ENCODE peak calls at places on chromosomes 7 and 10, in ten cellular contexts. G is mucosa of gallbladder; V is uterus; O is upper lobe of right lung; K is hypothalamus; S is A549; B is effector CD8-positive, alpha-beta T cell; R is gastrocnemius medialis; D is tibial artery; Q is stimulated activated CD8-positive, alpha-beta memory T cell treated with anti-CD3 and anti-CD28 coated beads, Interleukin-15, amount 100 ng/mL, for 24 hours. C is an unnamed sample.

GRCh38 chr7:127943541-127944521 is 87.4 kb downstream of the LRRC4 start:
- DNase-seq in G (no peak), V (no peak), O (no peak), K (peak), S (no peak), B (no peak), R (no peak), D (no peak), Q (no peak), C (no peak)

GRCh38 chr7:21767300-21767900 is 178.3 kb downstream of the CDCA7L start:
- DNase-seq in G (peak), V (no peak), O (no peak), K (peak), S (peak), B (no peak), R (no peak), D (no peak), Q (no peak), C (peak)

GRCh38 chr10:28429573-28430216 is 103.2 kb upstream of the WAC start:
- DNase-seq in G (no peak), V (no peak), O (no peak), K (no peak), S (peak), B (no peak), R (no peak), D (no peak), Q (no peak), C (no peak)

GRCh38 chr7:52539414-52539813 is 496.0 kb upstream of the POM121L12 start:
- DNase-seq in G (no peak), V (no peak), O (no peak), K (no peak), S (no peak), B (no peak), R (no peak), D (no peak), Q (no peak), C (no peak)

GRCh38 chr7:19969859-19970493 is 196.6 kb upstream of the TMEM196 start:
- DNase-seq in G (peak), V (no peak), O (no peak), K (no peak), S (peak), B (no peak), R (no peak), D (no peak), Q (no peak), C (no peak)

GRCh38 chr10:63464402-63465292 is 1.1 kb downstream of the JMJD1C start:
- DNase-seq in G (no peak), V (no peak), O (no peak), K (peak), S (peak), B (peak), R (no peak), D (no peak), Q (peak), C (peak)

GRCh38 chr7:70474639-70475234 is 657.2 kb upstream of the GALNT17 start:
- DNase-seq in G (no peak), V (no peak), O (no peak), K (no peak), S (no peak), B (no peak), R (no peak), D (no peak), Q (no peak), C (no peak)

GRCh38 chr10:103911021-103911459 is 6.9 kb downstream of the STN1 start:
- DNase-seq in G (no peak), V (no peak), O (no peak), K (no peak), S (no peak), B (peak), R (no peak), D (no peak), Q (no peak), C (peak)

GRCh38 chr7:29139796-29140195 is 6.5 kb downstream of the CPVL start:
- DNase-seq in G (no peak), V (no peak), O (no peak), K (no peak), S (no peak), B (no peak), R (no peak), D (no peak), Q (no peak), C (no peak)

GRCh38 chr7:82595176-82595575 is 151.6 kb upstream of the CACNA2D1 start:
- DNase-seq in G (no peak), V (no peak), O (no peak), K (no peak), S (no peak), B (no peak), R (no peak), D (no peak), Q (no peak), C (no peak)

GRCh38 chr7:69177941-69178494 is 420.3 kb upstream of the AUTS2 start:
- DNase-seq in G (no peak), V (peak), O (no peak), K (no peak), S (no peak), B (no peak), R (no peak), D (no peak), Q (no peak), C (no peak)

GRCh38 chr7:6558837-6559236 is 7.6 kb upstream of the GRID2IP start:
- DNase-seq in G (no peak), V (no peak), O (no peak), K (no peak), S (peak), B (no peak), R (no peak), D (no peak), Q (no peak), C (no peak)

GRCh38 chr10:92573091-92573797 is 649 bp downstream of the IDE start:
- DNase-seq in G (peak), V (peak), O (no peak), K (no peak), S (peak), B (peak), R (no peak), D (no peak), Q (peak), C (no peak)

GRCh38 chr10:98006266-98006665 is 24.2 kb downstream of the CRTAC1 start:
- DNase-seq in G (no peak), V (no peak), O (no peak), K (no peak), S (no peak), B (no peak), R (no peak), D (no peak), Q (no peak), C (no peak)

GRCh38 chr7:27191081-27191715 is 6.2 kb upstream of the HOXA11 start:
- DNase-seq in G (no peak), V (no peak), O (peak), K (no peak), S (no peak), B (no peak), R (no peak), D (peak), Q (no peak), C (no peak)

GRCh38 chr7:35420657-35421056 is 166.8 kb upstream of the TBX20 start:
- DNase-seq in G (no peak), V (no peak), O (no peak), K (no peak), S (no peak), B (no peak), R (no peak), D (no peak), Q (no peak), C (no peak)

GRCh38 chr10:129970404-129971364 is 6.6 kb upstream of the EBF3 start:
- DNase-seq in G (no peak), V (no peak), O (no peak), K (no peak), S (no peak), B (no peak), R (no peak), D (no peak), Q (no peak), C (no peak)

GRCh38 chr10:107553470-107553869 is 389.0 kb upstream of the SORCS1 start:
- DNase-seq in G (no peak), V (no peak), O (no peak), K (no peak), S (no peak), B (no peak), R (no peak), D (no peak), Q (no peak), C (no peak)

GRCh38 chr7:88218836-88219605 is 817 bp downstream of the SRI start:
- DNase-seq in G (peak), V (peak), O (peak), K (peak), S (no peak), B (peak), R (peak), D (peak), Q (no peak), C (no peak)

GRCh38 chr7:57867884-57868701 is 418.1 kb downstream of the ZNF716 start:
- DNase-seq in G (no peak), V (no peak), O (no peak), K (no peak), S (peak), B (no peak), R (no peak), D (no peak), Q (no peak), C (no peak)

GRCh38 chr7:74092964-74093339 is 9.3 kb downstream of the LIMK1 start:
- DNase-seq in G (no peak), V (peak), O (peak), K (peak), S (no peak), B (no peak), R (peak), D (peak), Q (no peak), C (no peak)

GRCh38 chr10:61456095-61456789 is 3.1 kb upstream of the TMEM26 start:
- DNase-seq in G (no peak), V (no peak), O (no peak), K (no peak), S (no peak), B (no peak), R (no peak), D (no peak), Q (no peak), C (no peak)

GRCh38 chr10:63976538-63976937 is 455.3 kb downstream of the REEP3 start:
- DNase-seq in G (peak), V (no peak), O (peak), K (no peak), S (peak), B (no peak), R (no peak), D (no peak), Q (no peak), C (no peak)

GRCh38 chr7:41938371-41938770 is 235.5 kb upstream of the INHBA start:
- DNase-seq in G (no peak), V (no peak), O (no peak), K (no peak), S (no peak), B (no peak), R (no peak), D (no peak), Q (no peak), C (no peak)

GRCh38 chr10:119473715-119474230 is 68.7 kb downstream of the RGS10 start:
- DNase-seq in G (no peak), V (no peak), O (no peak), K (no peak), S (no peak), B (no peak), R (no peak), D (no peak), Q (no peak), C (no peak)

GRCh38 chr10:111113961-111114830 is 37.4 kb downstream of the ADRA2A start:
- DNase-seq in G (peak), V (no peak), O (peak), K (no peak), S (no peak), B (no peak), R (no peak), D (peak), Q (no peak), C (peak)

GRCh38 chr7:95596183-95597135 is at the start of gene PDK4:
- DNase-seq in G (peak), V (peak), O (peak), K (peak), S (peak), B (no peak), R (peak), D (peak), Q (no peak), C (no peak)